ENCODE peak calls at places on chromosomes 13 and 19, in eight cellular contexts. One of them, this sample, is unnamed.

GRCh38 chr13:81018936-81019335 is 678.0 kb upstream of the SPRY2 start:
- DNase-seq in upper lobe of right lung: no peak
- DNase-seq in glutamatergic neuron: no peak
- DNase-seq in endothelial cell: no peak
- DNase-seq in AG10803: no peak
- DNase-seq in heart right ventricle: no peak
- DNase-seq in SK-N-SH: no peak
- DNase-seq in IMR-90: no peak
- DNase-seq in this sample: no peak

GRCh38 chr13:30739646-30740642 is 4.6 kb downstream of the ALOX5AP start:
- DNase-seq in upper lobe of right lung: no peak
- DNase-seq in glutamatergic neuron: no peak
- DNase-seq in endothelial cell: no peak
- DNase-seq in AG10803: peak
- DNase-seq in heart right ventricle: no peak
- DNase-seq in SK-N-SH: no peak
- DNase-seq in IMR-90: peak
- DNase-seq in this sample: peak

GRCh38 chr19:45161715-45162463 is 1.1 kb upstream of the NKPD1 start:
- DNase-seq in upper lobe of right lung: no peak
- DNase-seq in glutamatergic neuron: peak
- DNase-seq in endothelial cell: peak
- DNase-seq in AG10803: no peak
- DNase-seq in heart right ventricle: peak
- DNase-seq in SK-N-SH: peak
- DNase-seq in IMR-90: peak
- DNase-seq in this sample: peak

GRCh38 chr19:12365094-12365371 is 450 bp downstream of the ZNF442 start:
- DNase-seq in upper lobe of right lung: no peak
- DNase-seq in glutamatergic neuron: no peak
- DNase-seq in endothelial cell: no peak
- DNase-seq in AG10803: peak
- DNase-seq in heart right ventricle: peak
- DNase-seq in SK-N-SH: peak
- DNase-seq in IMR-90: peak
- DNase-seq in this sample: peak

GRCh38 chr13:112442483-112443090 is 66.4 kb downstream of the SPACA7 start:
- DNase-seq in upper lobe of right lung: no peak
- DNase-seq in glutamatergic neuron: no peak
- DNase-seq in endothelial cell: no peak
- DNase-seq in AG10803: no peak
- DNase-seq in heart right ventricle: no peak
- DNase-seq in SK-N-SH: peak
- DNase-seq in IMR-90: peak
- DNase-seq in this sample: peak

GRCh38 chr19:33697766-33698165 is 76.0 kb downstream of the CHST8 start:
- DNase-seq in upper lobe of right lung: no peak
- DNase-seq in glutamatergic neuron: no peak
- DNase-seq in endothelial cell: no peak
- DNase-seq in AG10803: no peak
- DNase-seq in heart right ventricle: no peak
- DNase-seq in SK-N-SH: no peak
- DNase-seq in IMR-90: no peak
- DNase-seq in this sample: no peak

GRCh38 chr19:18049390-18049789 is 37.3 kb downstream of the IL12RB1 start:
- DNase-seq in upper lobe of right lung: peak
- DNase-seq in glutamatergic neuron: no peak
- DNase-seq in endothelial cell: no peak
- DNase-seq in AG10803: peak
- DNase-seq in heart right ventricle: peak
- DNase-seq in SK-N-SH: no peak
- DNase-seq in IMR-90: peak
- DNase-seq in this sample: no peak

GRCh38 chr19:33894787-33895186 is 98.1 kb downstream of the KCTD15 start:
- DNase-seq in upper lobe of right lung: no peak
- DNase-seq in glutamatergic neuron: no peak
- DNase-seq in endothelial cell: no peak
- DNase-seq in AG10803: no peak
- DNase-seq in heart right ventricle: no peak
- DNase-seq in SK-N-SH: no peak
- DNase-seq in IMR-90: no peak
- DNase-seq in this sample: no peak

GRCh38 chr19:8039231-8039630 is 13.3 kb upstream of the CCL25 start:
- DNase-seq in upper lobe of right lung: no peak
- DNase-seq in glutamatergic neuron: no peak
- DNase-seq in endothelial cell: no peak
- DNase-seq in AG10803: no peak
- DNase-seq in heart right ventricle: no peak
- DNase-seq in SK-N-SH: no peak
- DNase-seq in IMR-90: no peak
- DNase-seq in this sample: no peak

GRCh38 chr13:37599509-37599908 is 941 bp upstream of the POSTN start:
- DNase-seq in upper lobe of right lung: no peak
- DNase-seq in glutamatergic neuron: no peak
- DNase-seq in endothelial cell: no peak
- DNase-seq in AG10803: no peak
- DNase-seq in heart right ventricle: no peak
- DNase-seq in SK-N-SH: no peak
- DNase-seq in IMR-90: no peak
- DNase-seq in this sample: no peak

GRCh38 chr13:114019367-114019766 is 45.5 kb upstream of the C13orf46 start:
- DNase-seq in upper lobe of right lung: no peak
- DNase-seq in glutamatergic neuron: no peak
- DNase-seq in endothelial cell: peak
- DNase-seq in AG10803: no peak
- DNase-seq in heart right ventricle: no peak
- DNase-seq in SK-N-SH: peak
- DNase-seq in IMR-90: no peak
- DNase-seq in this sample: no peak

GRCh38 chr13:110507678-110508381 is 53.7 kb downstream of the RAB20 start:
- DNase-seq in upper lobe of right lung: peak
- DNase-seq in glutamatergic neuron: no peak
- DNase-seq in endothelial cell: no peak
- DNase-seq in AG10803: no peak
- DNase-seq in heart right ventricle: no peak
- DNase-seq in SK-N-SH: no peak
- DNase-seq in IMR-90: no peak
- DNase-seq in this sample: no peak

GRCh38 chr13:28854657-28855056 is 34.5 kb downstream of the MTUS2 start:
- DNase-seq in upper lobe of right lung: no peak
- DNase-seq in glutamatergic neuron: no peak
- DNase-seq in endothelial cell: no peak
- DNase-seq in AG10803: no peak
- DNase-seq in heart right ventricle: no peak
- DNase-seq in SK-N-SH: no peak
- DNase-seq in IMR-90: no peak
- DNase-seq in this sample: no peak

GRCh38 chr13:40665754-40666057 is 735 bp downstream of the FOXO1 start:
- DNase-seq in upper lobe of right lung: no peak
- DNase-seq in glutamatergic neuron: peak
- DNase-seq in endothelial cell: no peak
- DNase-seq in AG10803: peak
- DNase-seq in heart right ventricle: no peak
- DNase-seq in SK-N-SH: peak
- DNase-seq in IMR-90: no peak
- DNase-seq in this sample: peak

GRCh38 chr13:99276706-99277105 is 18.5 kb upstream of the GPR18 start:
- DNase-seq in upper lobe of right lung: no peak
- DNase-seq in glutamatergic neuron: no peak
- DNase-seq in endothelial cell: no peak
- DNase-seq in AG10803: no peak
- DNase-seq in heart right ventricle: no peak
- DNase-seq in SK-N-SH: no peak
- DNase-seq in IMR-90: no peak
- DNase-seq in this sample: no peak

GRCh38 chr13:35727881-35728280 is 251.4 kb upstream of the MAB21L1 start:
- DNase-seq in upper lobe of right lung: no peak
- DNase-seq in glutamatergic neuron: no peak
- DNase-seq in endothelial cell: no peak
- DNase-seq in AG10803: no peak
- DNase-seq in heart right ventricle: no peak
- DNase-seq in SK-N-SH: no peak
- DNase-seq in IMR-90: no peak
- DNase-seq in this sample: no peak

GRCh38 chr19:13160557-13160956 is 10.3 kb downstream of the IER2 start:
- DNase-seq in upper lobe of right lung: no peak
- DNase-seq in glutamatergic neuron: no peak
- DNase-seq in endothelial cell: no peak
- DNase-seq in AG10803: peak
- DNase-seq in heart right ventricle: no peak
- DNase-seq in SK-N-SH: no peak
- DNase-seq in IMR-90: peak
- DNase-seq in this sample: no peak

GRCh38 chr19:33459220-33459619 is 62.4 kb downstream of the PEPD start:
- DNase-seq in upper lobe of right lung: no peak
- DNase-seq in glutamatergic neuron: peak
- DNase-seq in endothelial cell: no peak
- DNase-seq in AG10803: no peak
- DNase-seq in heart right ventricle: no peak
- DNase-seq in SK-N-SH: peak
- DNase-seq in IMR-90: no peak
- DNase-seq in this sample: no peak

GRCh38 chr19:16737909-16738308 is 18.3 kb downstream of the NWD1 start:
- DNase-seq in upper lobe of right lung: no peak
- DNase-seq in glutamatergic neuron: no peak
- DNase-seq in endothelial cell: no peak
- DNase-seq in AG10803: no peak
- DNase-seq in heart right ventricle: no peak
- DNase-seq in SK-N-SH: no peak
- DNase-seq in IMR-90: peak
- DNase-seq in this sample: no peak

GRCh38 chr19:32197896-32198882 is 147.2 kb upstream of the ZNF507 start:
- DNase-seq in upper lobe of right lung: no peak
- DNase-seq in glutamatergic neuron: no peak
- DNase-seq in endothelial cell: no peak
- DNase-seq in AG10803: no peak
- DNase-seq in heart right ventricle: no peak
- DNase-seq in SK-N-SH: no peak
- DNase-seq in IMR-90: no peak
- DNase-seq in this sample: no peak

GRCh38 chr13:42970824-42971669 is 21.0 kb downstream of the EPSTI1 start:
- DNase-seq in upper lobe of right lung: no peak
- DNase-seq in glutamatergic neuron: peak
- DNase-seq in endothelial cell: peak
- DNase-seq in AG10803: peak
- DNase-seq in heart right ventricle: no peak
- DNase-seq in SK-N-SH: peak
- DNase-seq in IMR-90: peak
- DNase-seq in this sample: peak

DNA sequence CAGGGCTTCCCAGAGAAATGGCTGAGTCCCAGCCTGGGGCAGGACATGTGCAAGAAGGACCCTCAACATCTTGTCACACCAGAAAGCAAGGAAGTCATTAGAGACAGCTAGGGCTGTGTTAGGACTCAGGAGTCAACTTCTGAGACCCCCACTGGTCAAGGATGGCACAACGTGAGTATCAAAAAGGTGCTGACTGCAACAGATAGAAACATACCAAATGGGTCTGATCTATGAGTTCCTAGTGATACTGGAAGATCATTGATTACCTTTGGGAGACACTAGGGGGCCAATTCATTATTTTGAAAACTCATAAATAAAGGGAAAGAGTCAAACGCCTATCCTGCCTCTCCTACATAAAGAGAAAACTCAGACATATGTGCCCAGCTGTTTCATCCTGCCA is 73.5 kb upstream of the GJB6 start:
- DNase-seq in upper lobe of right lung: no peak
- DNase-seq in glutamatergic neuron: no peak
- DNase-seq in endothelial cell: no peak
- DNase-seq in AG10803: no peak
- DNase-seq in heart right ventricle: no peak
- DNase-seq in SK-N-SH: no peak
- DNase-seq in IMR-90: no peak
- DNase-seq in this sample: no peak
- TF ChIP-seq CTCF in upper lobe of right lung: no peak
- TF ChIP-seq CTCF in glutamatergic neuron: peak
- TF ChIP-seq CTCF in endothelial cell: no peak
- TF ChIP-seq CTCF in AG10803: no peak
- TF ChIP-seq CTCF in heart right ventricle: no peak
- TF ChIP-seq CTCF in SK-N-SH: no peak
- TF ChIP-seq CTCF in IMR-90: no peak
- TF ChIP-seq CTCF in this sample: no peak

GRCh38 chr19:51107406-51108065 is 673 bp downstream of the CTU1 start:
- DNase-seq in upper lobe of right lung: no peak
- DNase-seq in glutamatergic neuron: peak
- DNase-seq in endothelial cell: peak
- DNase-seq in AG10803: peak
- DNase-seq in heart right ventricle: no peak
- DNase-seq in SK-N-SH: no peak
- DNase-seq in IMR-90: peak
- DNase-seq in this sample: no peak
- TF ChIP-seq CTCF in upper lobe of right lung: no peak
- TF ChIP-seq CTCF in glutamatergic neuron: no peak
- TF ChIP-seq CTCF in endothelial cell: no peak
- TF ChIP-seq CTCF in AG10803: no peak
- TF ChIP-seq CTCF in heart right ventricle: no peak
- TF ChIP-seq CTCF in SK-N-SH: peak
- TF ChIP-seq CTCF in IMR-90: no peak
- TF ChIP-seq CTCF in this sample: no peak

DNA sequence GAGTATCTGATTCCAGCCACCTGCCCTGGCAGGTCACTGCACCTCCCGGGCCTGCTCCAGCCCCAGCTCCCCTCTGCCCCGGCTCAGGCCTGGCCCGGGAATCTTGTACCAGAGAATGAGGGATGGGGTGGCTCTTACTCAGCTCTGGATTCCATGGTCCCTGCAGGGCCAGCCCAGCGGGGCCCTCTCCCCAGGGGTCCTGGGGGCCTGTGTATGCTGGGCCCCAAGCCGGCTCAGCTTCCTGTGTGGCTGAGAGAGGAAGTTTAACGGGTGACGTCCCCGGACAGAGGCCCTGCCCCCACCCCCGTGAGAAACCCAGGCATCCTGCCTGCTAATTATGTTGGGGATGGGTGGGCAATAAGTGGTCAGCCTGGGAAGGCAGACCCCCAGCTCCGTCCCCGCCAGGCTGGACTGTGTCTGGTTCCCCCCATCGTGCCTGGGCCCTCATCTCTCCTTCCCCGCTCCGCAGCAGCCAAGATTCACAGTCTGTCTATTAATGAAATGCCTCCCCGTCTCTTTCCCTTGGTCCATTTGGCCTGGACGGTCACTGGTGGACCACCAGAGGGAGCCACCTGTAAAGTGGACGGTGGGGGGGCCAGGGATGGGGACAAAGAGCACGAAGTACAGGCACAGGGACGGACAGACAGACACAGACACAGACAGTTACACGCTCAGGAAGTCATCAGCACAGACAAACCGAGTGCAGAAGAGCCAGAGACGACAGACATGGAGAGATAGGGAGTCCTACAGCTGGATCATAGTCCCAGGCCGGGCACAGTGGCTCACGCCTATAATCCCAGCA is at the start of gene DENND1C:
- DNase-seq in upper lobe of right lung: no peak
- DNase-seq in glutamatergic neuron: peak
- DNase-seq in endothelial cell: peak
- DNase-seq in AG10803: no peak
- DNase-seq in heart right ventricle: no peak
- DNase-seq in SK-N-SH: peak
- DNase-seq in IMR-90: no peak
- DNase-seq in this sample: peak
- TF ChIP-seq CTCF in upper lobe of right lung: peak
- TF ChIP-seq CTCF in glutamatergic neuron: peak
- TF ChIP-seq CTCF in endothelial cell: peak
- TF ChIP-seq CTCF in AG10803: peak
- TF ChIP-seq CTCF in heart right ventricle: peak
- TF ChIP-seq CTCF in SK-N-SH: peak
- TF ChIP-seq CTCF in IMR-90: peak
- TF ChIP-seq CTCF in this sample: peak

GRCh38 chr13:46010148-46010547 is 42.4 kb downstream of the ZC3H13 start:
- DNase-seq in upper lobe of right lung: no peak
- DNase-seq in glutamatergic neuron: no peak
- DNase-seq in endothelial cell: peak
- DNase-seq in AG10803: peak
- DNase-seq in heart right ventricle: no peak
- DNase-seq in SK-N-SH: peak
- DNase-seq in IMR-90: no peak
- DNase-seq in this sample: no peak
- TF ChIP-seq CTCF in upper lobe of right lung: no peak
- TF ChIP-seq CTCF in glutamatergic neuron: peak
- TF ChIP-seq CTCF in endothelial cell: peak
- TF ChIP-seq CTCF in AG10803: peak
- TF ChIP-seq CTCF in heart right ventricle: peak
- TF ChIP-seq CTCF in SK-N-SH: peak
- TF ChIP-seq CTCF in IMR-90: peak
- TF ChIP-seq CTCF in this sample: peak